ENCODE peak calls at places on chromosomes 11 and 22, in six cellular contexts. E, R, A, U, Z and Q are unnamed samples.

GRCh38 chr11:112157274-112157766 is 6.6 kb downstream of the IL18 start:
- DNase-seq in U (no peak), E (no peak), R (peak; percentile 99), Z (peak; percentile 100), A (no peak), Q (no peak)

GRCh38 chr11:130673698-130674097 is 225.3 kb downstream of the ADAMTS15 start:
- DNase-seq in A (no peak), E (no peak), R (peak; percentile 33), Z (no peak), U (no peak), Q (no peak)

GRCh38 chr11:123481647-123482046 is 51.6 kb downstream of the GRAMD1B start:
- DNase-seq in U (no peak), Z (no peak), R (no peak), E (no peak), A (no peak), Q (no peak)

GRCh38 chr11:68942090-68942620 is 38.5 kb downstream of the IGHMBP2 start:
- DNase-seq in E (no peak), U (no peak), A (no peak), Z (no peak), R (peak; percentile 36), Q (no peak)

GRCh38 chr22:20550057-20550817 is 42.8 kb downstream of the MED15 start:
- DNase-seq in R (peak; percentile 55), Z (no peak), A (no peak), U (no peak), E (no peak), Q (no peak)

GRCh38 chr11:130216591-130217132 is 57.1 kb downstream of the ST14 start:
- DNase-seq in E (no peak), U (no peak), R (no peak), A (no peak), Z (no peak), Q (no peak)

GRCh38 chr11:63764201-63764711 is 4.3 kb downstream of the ZFTA start:
- DNase-seq in A (peak; percentile 31), R (no peak), E (no peak), Z (no peak), U (no peak), Q (peak; percentile 83)

GRCh38 chr11:119338318-119338890 is 2.3 kb downstream of the C1QTNF5 start:
- DNase-seq in E (peak; percentile 92), U (peak; percentile 73), A (peak; percentile 90), R (peak; percentile 81), Z (peak; percentile 91), Q (peak; percentile 91)

GRCh38 chr22:31951201-31952093 is 7.1 kb downstream of the YWHAH start:
- DNase-seq in Z (peak; percentile 25), A (no peak), U (no peak), R (peak; percentile 38), E (no peak), Q (no peak)

GRCh38 chr22:48632641-48633246 is 1194.9 kb downstream of the BRD1 start:
- DNase-seq in R (no peak), U (no peak), Z (no peak), A (no peak), E (no peak), Q (no peak)

GRCh38 chr11:95939091-95939490 is 15.2 kb upstream of the MTMR2 start:
- DNase-seq in E (no peak), Z (no peak), R (peak; percentile 19), U (no peak), A (no peak), Q (no peak)

GRCh38 chr11:44290206-44290605 is 19.7 kb downstream of the ALX4 start:
- DNase-seq in E (no peak), A (no peak), Z (no peak), U (no peak), R (peak; percentile 53), Q (no peak)

GRCh38 chr22:20571531-20572007 is 64.2 kb downstream of the MED15 start:
- DNase-seq in Z (peak; percentile 7), A (peak; percentile 81), E (peak; percentile 72), U (peak; percentile 39), R (peak; percentile 64), Q (peak; percentile 70)

GRCh38 chr11:69884286-69884685 is 65.1 kb upstream of the FGF3 start:
- DNase-seq in U (no peak), Z (no peak), E (no peak), R (no peak), A (no peak), Q (no peak)

GRCh38 chr11:76670475-76671235 is at the start of gene LRRC32:
- DNase-seq in U (no peak), A (peak; percentile 87), E (peak; percentile 62), Z (no peak), R (peak; percentile 40), Q (peak; percentile 78)

GRCh38 chr11:68367252-68367651 is 54.9 kb downstream of the LRP5 start:
- DNase-seq in A (no peak), E (no peak), Z (no peak), R (no peak), U (no peak), Q (no peak)

GRCh38 chr22:20436309-20437252 is 1.0 kb downstream of the SCARF2 start:
- DNase-seq in Z (no peak), R (peak; percentile 79), A (peak; percentile 90), U (no peak), E (peak; percentile 67), Q (peak; percentile 85)

GRCh38 chr11:130213979-130214281 is 54.3 kb downstream of the ST14 start:
- DNase-seq in A (no peak), U (no peak), E (no peak), R (no peak), Z (no peak), Q (no peak)

GRCh38 chr11:66956689-66957290 is 1.4 kb downstream of the PC start:
- DNase-seq in A (no peak), U (no peak), R (peak; percentile 75), E (peak; percentile 52), Z (no peak), Q (peak; percentile 27)

GRCh38 chr11:44883277-44883676 is 67.4 kb downstream of the TP53I11 start:
- DNase-seq in E (no peak), Z (no peak), U (no peak), R (no peak), A (no peak), Q (no peak)

GRCh38 chr11:77287136-77287535 is 14.3 kb downstream of the GDPD4 start:
- DNase-seq in U (no peak), R (peak; percentile 30), A (no peak), Z (peak; percentile 17), E (no peak), Q (no peak)

GRCh38 chr11:68825603-68826002 is 16.1 kb downstream of the CPT1A start:
- DNase-seq in E (peak; percentile 46), Z (peak; percentile 75), U (peak; percentile 79), A (no peak), R (no peak), Q (peak; percentile 18)

GRCh38 chr11:59560290-59560701 is 49.0 kb downstream of the OR4D9 start:
- DNase-seq in Z (peak; percentile 96), A (peak; percentile 64), U (peak; percentile 68), E (peak; percentile 91), R (peak; percentile 67), Q (peak; percentile 85)

GRCh38 chr11:106463154-106463553 is 385.7 kb downstream of the AASDHPPT start:
- DNase-seq in A (no peak), R (no peak), Z (no peak), E (no peak), U (no peak), Q (peak; percentile 33)

GRCh38 chr22:39946571-39947407 is 13.4 kb upstream of the TMA7B start:
- DNase-seq in E (no peak), Z (no peak), U (no peak), A (peak; percentile 33), R (no peak), Q (no peak)

GRCh38 chr11:59801981-59802638 is 8.5 kb downstream of the MRPL16 start:
- DNase-seq in E (peak; percentile 22), R (peak; percentile 62), A (peak; percentile 22), U (no peak), Z (peak; percentile 53), Q (peak; percentile 41)

GRCh38 chr22:44604455-44604854 is 97.5 kb upstream of the PRR5 start:
- DNase-seq in Z (no peak), R (no peak), E (no peak), A (no peak), U (no peak), Q (no peak)

DNA sequence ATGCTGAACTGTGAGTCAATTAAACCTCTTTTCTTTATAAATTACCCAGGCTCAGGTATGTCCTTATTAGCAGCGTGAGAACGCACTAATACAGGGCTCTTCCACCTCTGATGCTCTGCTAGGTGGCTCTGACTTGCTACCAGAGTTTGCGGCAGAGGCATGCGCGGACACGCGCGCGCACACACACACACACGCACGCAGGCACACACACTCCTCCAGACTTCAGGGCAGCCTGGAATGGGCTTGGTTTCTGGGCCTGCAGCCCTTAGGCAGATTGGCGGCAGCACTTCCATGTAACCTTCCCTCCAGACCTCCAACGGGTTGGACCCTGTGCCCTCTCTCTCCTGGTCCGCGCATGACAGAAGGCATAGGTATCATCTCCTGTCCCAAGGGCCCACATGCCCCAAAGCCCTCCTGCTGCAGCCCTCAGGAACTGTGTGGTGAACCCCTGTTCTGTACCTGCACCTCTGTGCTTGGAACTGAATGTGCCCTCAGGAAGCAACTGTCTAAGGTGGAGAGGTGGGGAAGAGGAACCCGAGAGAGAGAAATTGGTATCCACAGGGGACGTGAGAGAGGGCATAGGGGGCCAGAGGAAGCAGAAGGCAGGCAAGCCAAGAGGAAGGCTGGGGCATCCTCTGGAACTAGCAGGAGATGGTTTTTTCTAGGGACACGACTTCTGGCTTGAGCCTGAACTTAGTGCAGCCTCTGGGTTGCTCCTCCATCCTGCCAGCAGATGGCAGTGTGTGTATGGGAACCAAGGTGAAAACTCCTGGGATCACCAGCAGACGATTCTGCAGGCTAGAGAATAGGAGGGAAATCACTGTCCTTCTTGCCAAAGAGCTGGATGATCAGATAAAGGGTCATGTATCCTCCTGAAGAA is 23.4 kb upstream of the RIC3 start:
- DNase-seq in E (peak; percentile 88), U (peak; percentile 47), A (peak; percentile 91), R (peak; percentile 77), Z (peak; percentile 69), Q (peak; percentile 89)
- TF ChIP-seq EZH2phosphoT487 in E (no peak), U (no peak), A (no peak), R (no peak), Z (no peak), Q (no peak)

GRCh38 chr22:42994917-42995562 is 19.9 kb downstream of the PACSIN2 start:
- DNase-seq in R (peak; percentile 95), E (no peak), Z (peak; percentile 94), U (no peak), A (no peak), Q (no peak)

GRCh38 chr22:43000441-43001175 is 14.3 kb downstream of the PACSIN2 start:
- DNase-seq in A (no peak), Z (peak; percentile 17), U (no peak), R (peak; percentile 71), E (no peak), Q (no peak)

GRCh38 chr22:42994276-42994916 is 20.6 kb downstream of the PACSIN2 start:
- DNase-seq in E (no peak), A (no peak), R (no peak), U (no peak), Z (no peak), Q (no peak)

GRCh38 chr22:42996646-42997365 is 18.1 kb downstream of the PACSIN2 start:
- DNase-seq in U (no peak), Z (no peak), A (no peak), E (no peak), R (peak; percentile 42), Q (no peak)

GRCh38 chr22:42997577-42997976 is 17.4 kb downstream of the PACSIN2 start:
- DNase-seq in U (no peak), A (no peak), E (no peak), R (peak; percentile 54), Z (no peak), Q (no peak)
- H3F3A ChIP-seq in U (no peaks in the 10 kb centered on the region), A (peaks cover 10% of the 10 kb centered on the region), E (no peaks in the 10 kb centered on the region), R (peaks cover 70% of the 10 kb centered on the region), Z (no peaks in the 10 kb centered on the region), Q (no peaks in the 10 kb centered on the region)

GRCh38 chr11:120964857-120965256 is 59.0 kb upstream of the TBCEL start:
- DNase-seq in E (no peak), U (no peak), A (no peak), Z (peak; percentile 29), R (peak; percentile 70), Q (no peak)
- TF ChIP-seq EZH2phosphoT487 in E (no peak), U (no peak), A (no peak), Z (no peak), R (no peak), Q (no peak)

GRCh38 chr11:14322510-14322909 is 36.5 kb downstream of the RRAS2 start:
- DNase-seq in Z (no peak), U (no peak), A (no peak), E (no peak), R (no peak), Q (no peak)
- H3F3A ChIP-seq in Z (no peaks in the 10 kb centered on the region), U (no peaks in the 10 kb centered on the region), A (peaks cover 10% of the 10 kb centered on the region), E (no peaks in the 10 kb centered on the region), R (peaks cover 28% of the 10 kb centered on the region), Q (no peaks in the 10 kb centered on the region)